ENCODE peak calls at places on chromosome X, in five cellular contexts. J is HepG2, D is WTC11, P is H1, C is GM12878. X is an unnamed sample.

GRCh38 chrX:153333271-153333670 is 682 bp upstream of the ZNF275 start:
- DNase-seq in J (no peak), P (no peak), D (no peak), C (no peak), X (no peak)

GRCh38 chrX:16785247-16786138 is 773 bp upstream of the TXLNG start:
- DNase-seq in P (no peak), D (no peak), C (no peak), J (no peak), X (no peak)

GRCh38 chrX:7088968-7089615 is 58.4 kb upstream of the STS start:
- DNase-seq in D (peak; percentile 48), P (no peak), J (no peak), C (no peak), X (no peak)

GRCh38 chrX:70485466-70485865 is 40.8 kb downstream of the DLG3 start:
- DNase-seq in P (no peak), J (no peak), D (no peak), C (no peak), X (no peak)

GRCh38 chrX:105975382-105975781 is 63.1 kb downstream of the SERPINA7 start:
- DNase-seq in C (no peak), P (no peak), J (peak; percentile 33), D (no peak), X (no peak)

GRCh38 chrX:48975541-48975940 is 3.9 kb upstream of the KCND1 start:
- DNase-seq in D (no peak), P (no peak), J (no peak), C (no peak), X (no peak)

GRCh38 chrX:113747274-113747973 is 836.5 kb upstream of the HTR2C start:
- DNase-seq in C (no peak), P (no peak), D (no peak), J (no peak), X (no peak)

GRCh38 chrX:102067966-102068723 is 57.3 kb upstream of the TCEAL2 start:
- DNase-seq in P (no peak), C (peak; percentile 1), J (peak; percentile 1), D (no peak), X (peak; percentile 4)

GRCh38 chrX:80572636-80573035 is 152.4 kb downstream of the TENT5D start:
- DNase-seq in C (no peak), D (no peak), J (no peak), P (no peak), X (no peak)

GRCh38 chrX:100829730-100830129 is 9.5 kb downstream of the CSTF2 start:
- DNase-seq in P (no peak), J (no peak), D (no peak), C (peak; percentile 45), X (no peak)

GRCh38 chrX:153499258-153499657 is 4.5 kb downstream of the BGN start:
- DNase-seq in C (no peak), J (no peak), D (no peak), P (no peak), X (no peak)

GRCh38 chrX:39691724-39692123 is 406.0 kb downstream of the BCOR start:
- DNase-seq in D (no peak), P (no peak), J (no peak), C (no peak), X (no peak)

GRCh38 chrX:150366951-150367545 is 3.9 kb downstream of the MAMLD1 start:
- DNase-seq in P (no peak), J (no peak), D (no peak), C (no peak), X (no peak)

GRCh38 chrX:72297953-72298730 is 7.6 kb downstream of the CITED1 start:
- DNase-seq in C (no peak), P (no peak), J (peak; percentile 16), D (peak; percentile 33), X (no peak)

GRCh38 chrX:155313766-155314165 is 20.6 kb downstream of the CLIC2 start:
- DNase-seq in J (no peak), D (no peak), C (no peak), P (no peak), X (no peak)

GRCh38 chrX:122219735-122220134 is 964.3 kb upstream of the GRIA3 start:
- DNase-seq in D (no peak), C (no peak), P (no peak), J (no peak), X (no peak)

DNA sequence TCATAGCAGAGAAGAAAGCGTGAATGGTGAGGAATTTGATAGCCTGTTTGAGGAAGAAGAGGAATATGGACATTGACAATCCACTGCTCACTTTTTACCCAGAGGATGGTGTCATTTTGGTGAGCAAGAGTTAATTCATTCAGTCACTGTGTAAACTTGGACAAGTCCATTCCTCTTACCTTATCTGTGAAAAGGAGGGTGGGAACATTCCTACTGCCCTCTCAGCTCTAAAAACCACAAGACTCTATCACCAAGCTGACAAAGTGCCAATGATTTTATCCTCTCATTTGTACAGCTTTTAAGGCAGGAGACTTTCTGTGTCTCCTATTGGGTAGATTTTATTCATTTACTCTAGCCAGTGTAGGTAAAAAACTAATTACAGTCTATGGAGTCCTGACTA is 103.8 kb downstream of the LUZP4 start:
- DNase-seq in J (peak; percentile 46), C (no peak), D (no peak), P (no peak), X (no peak)
- TF ChIP-seq ATF2 in J (no peak), C (no peak), D (no peak), P (no peak), X (no peak)

GRCh38 chrX:104913348-104913747 is 307.1 kb downstream of the TEX13A start:
- DNase-seq in C (no peak), P (no peak), D (no peak), J (peak; percentile 1), X (peak; percentile 0)
- TF ChIP-seq ATF2 in C (no peak), P (no peak), D (no peak), J (no peak), X (no peak)

GRCh38 chrX:135437867-135438733 is 16.4 kb downstream of the SMIM10L2A start:
- DNase-seq in D (peak; percentile 66), P (no peak), J (peak; percentile 2), C (no peak), X (peak; percentile 14)
- TF ChIP-seq ATF2 in D (no peak), P (no peak), J (no peak), C (no peak), X (no peak)

GRCh38 chrX:130347336-130347735 is 7.6 kb downstream of the SLC25A14 start:
- DNase-seq in D (no peak), C (no peak), J (no peak), P (no peak), X (no peak)
- TF ChIP-seq ATF2 in D (no peak), C (no peak), J (no peak), P (no peak), X (no peak)

GRCh38 chrX:135383249-135383648 is 38.5 kb upstream of the SMIM10L2A start:
- DNase-seq in D (no peak), P (no peak), C (no peak), J (no peak), X (no peak)
- TF ChIP-seq ATF2 in D (no peak), P (no peak), C (no peak), J (no peak), X (no peak)

DNA sequence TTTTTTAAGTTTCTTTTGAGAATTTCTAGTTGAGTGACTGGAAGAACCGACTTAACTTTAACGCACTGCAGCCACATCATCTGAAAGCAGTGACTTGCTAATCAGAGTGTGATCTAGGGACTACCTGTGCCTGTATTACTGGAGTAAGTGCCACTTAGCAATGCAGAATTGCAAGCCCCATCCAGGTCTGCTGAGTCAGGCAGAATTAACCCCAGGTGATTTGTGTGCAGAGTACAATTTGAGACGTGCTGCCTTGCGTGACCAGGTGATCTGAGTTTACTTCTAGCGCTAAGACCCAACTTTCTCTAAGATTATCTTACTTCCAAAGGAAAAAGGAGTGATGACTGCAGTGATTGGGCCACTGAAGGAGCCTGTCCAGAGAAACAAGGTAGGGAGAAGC is 85.3 kb downstream of the CLCN4 start:
- DNase-seq in D (no peak), C (no peak), P (no peak), J (no peak), X (no peak)
- TF ChIP-seq ATF2 in D (no peak), C (no peak), P (no peak), J (no peak), X (no peak)

X was measured in K562.